ENCODE peak calls at places on chromosomes 3 and 15, in four cellular contexts. One of them, this sample, is unnamed.

GRCh38 chr15:34853001-34853758 is 57.8 kb upstream of the ACTC1 start:
- DNase-seq in ovary: no peak
- DNase-seq in psoas muscle: no peak
- DNase-seq in A549: peak; percentile 10
- DNase-seq in this sample: no peak

GRCh38 chr3:186255703-186256331 is 106.2 kb downstream of the DGKG start:
- DNase-seq in ovary: no peak
- DNase-seq in psoas muscle: no peak
- DNase-seq in A549: no peak
- DNase-seq in this sample: no peak

GRCh38 chr15:85316244-85316934 is 64.0 kb upstream of the AKAP13 start:
- DNase-seq in ovary: no peak
- DNase-seq in psoas muscle: no peak
- DNase-seq in A549: peak; percentile 27
- DNase-seq in this sample: no peak

GRCh38 chr15:62344806-62345539 is 179.9 kb upstream of the C2CD4B start:
- DNase-seq in ovary: peak; percentile 26
- DNase-seq in psoas muscle: no peak
- DNase-seq in A549: peak; percentile 91
- DNase-seq in this sample: peak; percentile 52

GRCh38 chr3:193878051-193878838 is 257.7 kb upstream of the HES1 start:
- DNase-seq in ovary: no peak
- DNase-seq in psoas muscle: no peak
- DNase-seq in A549: no peak
- DNase-seq in this sample: no peak

GRCh38 chr3:187183210-187183862 is 13.9 kb upstream of the RTP1 start:
- DNase-seq in ovary: no peak
- DNase-seq in psoas muscle: no peak
- DNase-seq in A549: no peak
- DNase-seq in this sample: no peak

GRCh38 chr15:43317566-43318184 is 12.7 kb downstream of the LCMT2 start:
- DNase-seq in ovary: no peak
- DNase-seq in psoas muscle: no peak
- DNase-seq in A549: no peak
- DNase-seq in this sample: no peak

GRCh38 chr3:51706788-51707731 is at the start of gene GRM2:
- DNase-seq in ovary: peak; percentile 87
- DNase-seq in psoas muscle: peak; percentile 73
- DNase-seq in A549: no peak
- DNase-seq in this sample: peak; percentile 86

GRCh38 chr15:82709081-82709420 is 624 bp downstream of the AP3B2 start:
- DNase-seq in ovary: no peak
- DNase-seq in psoas muscle: no peak
- DNase-seq in A549: no peak
- DNase-seq in this sample: no peak

GRCh38 chr3:46130631-46131310 is 77.3 kb downstream of the CCR1 start:
- DNase-seq in ovary: no peak
- DNase-seq in psoas muscle: no peak
- DNase-seq in A549: no peak
- DNase-seq in this sample: no peak

GRCh38 chr3:190862209-190863118 is at the start of gene GMNC:
- DNase-seq in ovary: peak; percentile 51
- DNase-seq in psoas muscle: peak; percentile 84
- DNase-seq in A549: peak; percentile 61
- DNase-seq in this sample: peak; percentile 91

GRCh38 chr3:45552031-45552772 is 42.3 kb upstream of the LIMD1 start:
- DNase-seq in ovary: no peak
- DNase-seq in psoas muscle: no peak
- DNase-seq in A549: no peak
- DNase-seq in this sample: no peak

GRCh38 chr3:97388774-97389173 is 375.8 kb upstream of the ARL6 start:
- DNase-seq in ovary: no peak
- DNase-seq in psoas muscle: no peak
- DNase-seq in A549: no peak
- DNase-seq in this sample: no peak

GRCh38 chr3:10332481-10333358 is 11.8 kb upstream of the SEC13 start:
- DNase-seq in ovary: no peak
- DNase-seq in psoas muscle: no peak
- DNase-seq in A549: no peak
- DNase-seq in this sample: no peak

GRCh38 chr3:129226374-129226773 is 23.0 kb upstream of the COPG1 start:
- DNase-seq in ovary: peak; percentile 41
- DNase-seq in psoas muscle: peak; percentile 91
- DNase-seq in A549: peak; percentile 85
- DNase-seq in this sample: peak; percentile 90

GRCh38 chr3:184815046-184815930 is 3.3 kb downstream of the VPS8 start:
- DNase-seq in ovary: no peak
- DNase-seq in psoas muscle: no peak
- DNase-seq in A549: no peak
- DNase-seq in this sample: no peak

GRCh38 chr3:69122398-69122797 is at the start of gene LMOD3:
- DNase-seq in ovary: no peak
- DNase-seq in psoas muscle: no peak
- DNase-seq in A549: no peak
- DNase-seq in this sample: no peak

GRCh38 chr15:85880501-85881190 is 85.9 kb upstream of the KLHL25 start:
- DNase-seq in ovary: no peak
- DNase-seq in psoas muscle: no peak
- DNase-seq in A549: no peak
- DNase-seq in this sample: no peak

GRCh38 chr3:46672349-46672695 is 21.2 kb downstream of the ALS2CL start:
- DNase-seq in ovary: peak; percentile 2
- DNase-seq in psoas muscle: no peak
- DNase-seq in A549: no peak
- DNase-seq in this sample: no peak

GRCh38 chr3:11784962-11785361 is 61.7 kb downstream of the TAMM41 start:
- DNase-seq in ovary: no peak
- DNase-seq in psoas muscle: no peak
- DNase-seq in A549: no peak
- DNase-seq in this sample: no peak

GRCh38 chr3:65080432-65080831 is 392.6 kb upstream of the ADAMTS9 start:
- DNase-seq in ovary: no peak
- DNase-seq in psoas muscle: no peak
- DNase-seq in A549: peak; percentile 0
- DNase-seq in this sample: no peak

GRCh38 chr3:156658732-156659090 is 15.7 kb upstream of the TIPARP start:
- DNase-seq in ovary: no peak
- DNase-seq in psoas muscle: no peak
- DNase-seq in A549: no peak
- DNase-seq in this sample: no peak

GRCh38 chr3:51947215-51947900 is 5.2 kb downstream of the PARP3 start:
- DNase-seq in ovary: no peak
- DNase-seq in psoas muscle: no peak
- DNase-seq in A549: no peak
- DNase-seq in this sample: no peak

GRCh38 chr15:71328453-71328852 is 213.2 kb downstream of the THSD4 start:
- DNase-seq in ovary: no peak
- DNase-seq in psoas muscle: no peak
- DNase-seq in A549: no peak
- DNase-seq in this sample: no peak

GRCh38 chr3:76615739-76616138 is 424.2 kb upstream of the ROBO2 start:
- DNase-seq in ovary: no peak
- DNase-seq in psoas muscle: no peak
- DNase-seq in A549: no peak
- DNase-seq in this sample: no peak

GRCh38 chr15:32029409-32029861 is 880 bp upstream of the CHRNA7 start:
- DNase-seq in ovary: peak; percentile 45
- DNase-seq in psoas muscle: no peak
- DNase-seq in A549: peak; percentile 47
- DNase-seq in this sample: no peak

GRCh38 chr3:57011022-57011421 is 49.4 kb upstream of the SPATA12 start:
- DNase-seq in ovary: no peak
- DNase-seq in psoas muscle: no peak
- DNase-seq in A549: no peak
- DNase-seq in this sample: no peak

GRCh38 chr15:99135194-99135593 is 30.3 kb downstream of the SYNM start:
- DNase-seq in ovary: no peak
- DNase-seq in psoas muscle: no peak
- DNase-seq in A549: no peak
- DNase-seq in this sample: no peak

GRCh38 chr15:68599560-68600071 is 20.8 kb downstream of the CORO2B start:
- DNase-seq in ovary: peak; percentile 73
- DNase-seq in psoas muscle: no peak
- DNase-seq in A549: no peak
- DNase-seq in this sample: no peak

GRCh38 chr3:42819351-42819965 is 10.2 kb downstream of the ACKR2 start:
- DNase-seq in ovary: no peak
- DNase-seq in psoas muscle: no peak
- DNase-seq in A549: no peak
- DNase-seq in this sample: no peak
- TF ChIP-seq CTCF in ovary: no peak
- TF ChIP-seq CTCF in psoas muscle: no peak
- TF ChIP-seq CTCF in A549: no peak
- TF ChIP-seq CTCF in this sample: no peak

DNA sequence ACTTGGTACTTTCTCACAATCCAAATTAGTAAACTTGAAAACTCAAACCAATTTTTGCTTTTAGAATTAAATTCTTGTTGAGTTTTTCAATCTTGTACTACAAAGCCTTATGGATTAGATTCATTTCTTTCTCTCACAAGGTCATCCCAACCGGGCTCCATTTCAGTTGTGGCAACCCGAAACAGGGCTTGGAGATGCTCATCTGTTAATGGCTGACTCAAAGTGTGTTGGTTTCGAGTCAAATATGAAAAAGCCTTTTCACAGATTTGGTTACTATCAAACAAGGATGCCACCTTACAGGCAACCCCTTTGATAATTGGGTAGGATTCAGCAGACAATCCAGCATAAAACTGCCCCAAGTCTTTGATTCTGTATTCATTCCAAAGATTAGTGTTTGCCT is 1.8 kb downstream of the EPM2AIP1 start:
- DNase-seq in ovary: no peak
- DNase-seq in psoas muscle: no peak
- DNase-seq in A549: no peak
- DNase-seq in this sample: no peak
- H3K4me3 ChIP-seq in ovary: no peak overlapping the region
- H3K4me3 ChIP-seq in psoas muscle: peak overlapping the region; percentile 79
- H3K4me3 ChIP-seq in A549: peak overlapping the region; percentile 61
- H3K4me3 ChIP-seq in this sample: peak overlapping the region; percentile 73

DNA sequence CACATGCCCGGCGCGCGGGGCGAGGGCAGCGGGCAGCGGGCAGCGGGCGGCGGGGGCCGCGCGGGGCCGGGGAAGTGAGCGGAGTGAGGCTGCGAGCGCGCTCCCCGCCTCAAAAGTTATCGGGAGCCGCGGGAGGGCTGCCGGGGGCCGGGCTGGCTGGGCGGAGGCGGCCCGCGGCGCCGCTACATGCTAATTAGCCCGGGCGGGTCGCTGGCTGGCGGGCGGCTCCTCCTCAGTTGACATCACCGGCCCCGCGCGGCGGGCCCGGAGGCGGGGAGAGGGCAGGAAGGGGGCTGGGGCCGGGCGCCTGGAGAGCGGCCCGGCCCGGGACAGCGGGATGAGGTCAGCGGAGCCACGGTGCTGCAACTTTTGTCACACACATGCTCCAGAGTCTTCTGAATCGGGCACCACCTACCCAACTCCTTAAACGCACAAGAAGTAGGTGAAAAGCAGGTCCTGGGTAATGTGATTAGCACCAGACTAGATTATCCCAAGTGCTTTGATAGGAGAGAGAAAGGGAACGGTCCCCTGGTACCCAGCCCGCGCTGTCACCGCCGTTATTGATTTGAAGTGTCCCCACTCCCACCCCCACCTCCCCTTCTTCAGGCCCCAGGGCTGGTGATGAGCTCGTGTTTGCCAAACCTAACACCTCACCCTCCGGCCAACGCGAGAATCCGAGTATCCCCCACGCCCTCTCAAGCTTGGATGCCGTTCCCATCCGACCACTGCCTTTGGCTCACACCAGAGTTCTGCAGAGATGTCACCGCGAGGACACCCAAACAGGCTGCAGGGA is at the start of gene HEG1:
- DNase-seq in ovary: peak; percentile 88
- DNase-seq in psoas muscle: peak; percentile 91
- DNase-seq in A549: peak; percentile 51
- DNase-seq in this sample: peak; percentile 94
- H3K4me1 ChIP-seq in ovary: peaks cover 17% of the 10 kb centered on the region
- H3K4me1 ChIP-seq in psoas muscle: peaks cover 51% of the 10 kb centered on the region
- H3K4me1 ChIP-seq in A549: peaks cover 54% of the 10 kb centered on the region
- H3K4me1 ChIP-seq in this sample: peaks cover 61% of the 10 kb centered on the region

GRCh38 chr3:105323274-105323599 is 43.5 kb upstream of the ALCAM start:
- DNase-seq in ovary: no peak
- DNase-seq in psoas muscle: no peak
- DNase-seq in A549: no peak
- DNase-seq in this sample: no peak
- TF ChIP-seq CTCF in ovary: no peak
- TF ChIP-seq CTCF in psoas muscle: no peak
- TF ChIP-seq CTCF in A549: no peak
- TF ChIP-seq CTCF in this sample: no peak

GRCh38 chr15:74243431-74243830 is 7.3 kb downstream of the CCDC33 start:
- DNase-seq in ovary: no peak
- DNase-seq in psoas muscle: no peak
- DNase-seq in A549: no peak
- DNase-seq in this sample: no peak

GRCh38 chr15:74244818-74245341 is 8.8 kb downstream of the CCDC33 start:
- DNase-seq in ovary: no peak
- DNase-seq in psoas muscle: no peak
- DNase-seq in A549: no peak
- DNase-seq in this sample: no peak

GRCh38 chr15:74240897-74241614 is 4.9 kb downstream of the CCDC33 start:
- DNase-seq in ovary: no peak
- DNase-seq in psoas muscle: no peak
- DNase-seq in A549: no peak
- DNase-seq in this sample: no peak

GRCh38 chr15:74242296-74242929 is 6.3 kb downstream of the CCDC33 start:
- DNase-seq in ovary: no peak
- DNase-seq in psoas muscle: peak; percentile 56
- DNase-seq in A549: peak; percentile 43
- DNase-seq in this sample: no peak

GRCh38 chr15:74245342-74245931 is 9.3 kb downstream of the CCDC33 start:
- DNase-seq in ovary: no peak
- DNase-seq in psoas muscle: no peak
- DNase-seq in A549: no peak
- DNase-seq in this sample: no peak
- H3K4me3 ChIP-seq in ovary: no peak overlapping the region
- H3K4me3 ChIP-seq in psoas muscle: no peak overlapping the region
- H3K4me3 ChIP-seq in A549: no peak overlapping the region
- H3K4me3 ChIP-seq in this sample: no peak overlapping the region